ENCODE peak calls at places on chromosome 16, in four cellular contexts. One of them, this sample, is unnamed.

GRCh38 chr16:4317471-4318170 is 1.8 kb downstream of the GLIS2 start:
- DNase-seq in HepG2: no peak
- DNase-seq in GM12878: no peak
- DNase-seq in K562: no peak
- DNase-seq in this sample: peak

GRCh38 chr16:71387045-71387871 is 28.7 kb downstream of the CALB2 start:
- DNase-seq in HepG2: no peak
- DNase-seq in GM12878: no peak
- DNase-seq in K562: no peak
- DNase-seq in this sample: no peak

GRCh38 chr16:5925850-5926249 is 828.3 kb upstream of the EEF2KMT start:
- DNase-seq in GM12878: no peak
- DNase-seq in K562: no peak
- DNase-seq in HepG2: no peak
- DNase-seq in this sample: no peak

GRCh38 chr16:2480948-2481347 is 6.0 kb downstream of the TBC1D24 start:
- DNase-seq in HepG2: no peak
- DNase-seq in K562: no peak
- DNase-seq in GM12878: no peak
- DNase-seq in this sample: no peak

GRCh38 chr16:83356986-83357385 is 450.8 kb upstream of the HSBP1 start:
- DNase-seq in GM12878: no peak
- DNase-seq in K562: no peak
- DNase-seq in HepG2: no peak
- DNase-seq in this sample: no peak

GRCh38 chr16:72025404-72026114 is 17.0 kb downstream of the DHODH start:
- DNase-seq in K562: no peak
- DNase-seq in GM12878: no peak
- DNase-seq in HepG2: peak
- DNase-seq in this sample: no peak

GRCh38 chr16:87212026-87212425 is 105.2 kb downstream of the C16orf95 start:
- DNase-seq in GM12878: no peak
- DNase-seq in K562: no peak
- DNase-seq in HepG2: no peak
- DNase-seq in this sample: no peak

GRCh38 chr16:19361587-19361986 is 56.1 kb upstream of the TMC5 start:
- DNase-seq in K562: no peak
- DNase-seq in HepG2: no peak
- DNase-seq in GM12878: no peak
- DNase-seq in this sample: no peak

GRCh38 chr16:78952630-78953029 is 647.9 kb downstream of the MAF start:
- DNase-seq in K562: no peak
- DNase-seq in HepG2: no peak
- DNase-seq in GM12878: no peak
- DNase-seq in this sample: no peak

GRCh38 chr16:65500007-65500406 is 378.1 kb upstream of the CDH11 start:
- DNase-seq in K562: no peak
- DNase-seq in HepG2: no peak
- DNase-seq in GM12878: no peak
- DNase-seq in this sample: no peak

GRCh38 chr16:46620265-46621005 is 744 bp downstream of the SHCBP1 start:
- DNase-seq in GM12878: no peak
- DNase-seq in K562: peak
- DNase-seq in HepG2: no peak
- DNase-seq in this sample: peak

GRCh38 chr16:86886651-86887050 is 308.3 kb downstream of the FOXL1 start:
- DNase-seq in K562: no peak
- DNase-seq in HepG2: no peak
- DNase-seq in GM12878: no peak
- DNase-seq in this sample: no peak

GRCh38 chr16:51161440-51162195 is 10.5 kb upstream of the SALL1 start:
- DNase-seq in K562: no peak
- DNase-seq in HepG2: no peak
- DNase-seq in GM12878: no peak
- DNase-seq in this sample: no peak

GRCh38 chr16:83924686-83925085 is 25.8 kb downstream of the MLYCD start:
- DNase-seq in K562: no peak
- DNase-seq in HepG2: no peak
- DNase-seq in GM12878: no peak
- DNase-seq in this sample: no peak

GRCh38 chr16:88993946-88994600 is 17.1 kb upstream of the CBFA2T3 start:
- DNase-seq in GM12878: no peak
- DNase-seq in HepG2: no peak
- DNase-seq in K562: no peak
- DNase-seq in this sample: no peak
- TF ChIP-seq MYC in GM12878: no peak
- TF ChIP-seq MYC in HepG2: no peak
- TF ChIP-seq MYC in K562: no peak
- TF ChIP-seq MYC in this sample: no peak

GRCh38 chr16:24700549-24701392 is 28.7 kb upstream of the TNRC6A start:
- DNase-seq in GM12878: no peak
- DNase-seq in HepG2: peak
- DNase-seq in K562: peak
- DNase-seq in this sample: peak

GRCh38 chr16:24698314-24698713 is 31.1 kb upstream of the TNRC6A start:
- DNase-seq in K562: no peak
- DNase-seq in HepG2: no peak
- DNase-seq in GM12878: no peak
- DNase-seq in this sample: no peak

GRCh38 chr16:24696699-24697098 is 32.8 kb upstream of the TNRC6A start:
- DNase-seq in K562: no peak
- DNase-seq in GM12878: no peak
- DNase-seq in HepG2: no peak
- DNase-seq in this sample: no peak

GRCh38 chr16:24699151-24699723 is 30.2 kb upstream of the TNRC6A start:
- DNase-seq in GM12878: no peak
- DNase-seq in K562: no peak
- DNase-seq in HepG2: no peak
- DNase-seq in this sample: no peak

DNA sequence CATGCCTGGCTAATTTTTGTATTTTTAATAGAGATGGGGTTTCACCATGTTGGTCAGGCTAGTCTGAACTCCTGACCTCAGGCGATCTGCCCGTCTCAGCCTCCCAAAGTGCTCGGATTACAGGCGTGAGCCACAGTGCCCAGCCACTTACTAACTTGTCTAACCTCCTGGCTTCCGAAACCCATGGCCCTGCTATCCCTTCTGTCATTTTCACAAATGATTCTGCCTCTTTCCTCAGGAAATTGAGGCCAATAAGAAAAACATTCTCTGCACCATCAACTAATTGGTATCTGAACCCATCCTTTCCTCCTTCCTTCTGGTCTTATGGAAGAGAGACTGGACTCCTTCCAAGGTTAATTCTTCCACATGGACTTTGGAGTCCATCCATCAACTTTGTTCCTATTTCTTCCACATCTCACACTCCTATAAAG is 27.9 kb upstream of the TNRC6A start:
- DNase-seq in HepG2: no peak
- DNase-seq in GM12878: no peak
- DNase-seq in K562: no peak
- DNase-seq in this sample: peak
- TF ChIP-seq POLR2AphosphoS5 in HepG2: no peak
- TF ChIP-seq POLR2AphosphoS5 in GM12878: no peak
- TF ChIP-seq POLR2AphosphoS5 in K562: no peak
- TF ChIP-seq POLR2AphosphoS5 in this sample: no peak

DNA sequence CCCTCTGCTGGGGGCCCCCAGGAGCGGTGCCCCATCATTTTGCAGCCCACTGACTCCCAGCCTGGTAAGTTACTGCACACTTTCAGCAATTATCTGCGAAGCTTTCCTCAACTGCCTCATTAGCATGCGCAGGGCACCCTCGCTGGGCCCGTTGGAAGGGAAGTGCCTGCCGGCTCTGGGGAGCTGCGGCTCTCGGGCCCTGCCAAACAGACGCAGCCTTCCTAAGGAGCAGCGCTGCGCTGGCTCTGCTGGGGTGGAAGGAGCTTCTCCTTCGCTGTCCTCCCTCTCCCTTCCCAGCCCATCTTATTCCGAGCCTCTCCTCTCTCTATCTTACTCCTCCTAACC is 71.0 kb downstream of the RBBP6 start:
- DNase-seq in HepG2: no peak
- DNase-seq in GM12878: no peak
- DNase-seq in K562: no peak
- DNase-seq in this sample: peak
- TF ChIP-seq MYC in HepG2: no peak
- TF ChIP-seq MYC in GM12878: no peak
- TF ChIP-seq MYC in K562: no peak
- TF ChIP-seq MYC in this sample: no peak

GRCh38 chr16:85460983-85461813 is 151.9 kb upstream of the GSE1 start:
- DNase-seq in K562: peak
- DNase-seq in HepG2: peak
- DNase-seq in GM12878: no peak
- DNase-seq in this sample: no peak

GRCh38 chr16:85460252-85460982 is 152.7 kb upstream of the GSE1 start:
- DNase-seq in HepG2: no peak
- DNase-seq in K562: peak
- DNase-seq in GM12878: no peak
- DNase-seq in this sample: no peak

GRCh38 chr16:85461814-85462404 is 151.2 kb upstream of the GSE1 start:
- DNase-seq in GM12878: no peak
- DNase-seq in K562: peak
- DNase-seq in HepG2: no peak
- DNase-seq in this sample: no peak

GRCh38 chr16:85458952-85459351 is 154.2 kb upstream of the GSE1 start:
- DNase-seq in K562: no peak
- DNase-seq in GM12878: no peak
- DNase-seq in HepG2: no peak
- DNase-seq in this sample: no peak

GRCh38 chr16:85459529-85460251 is 153.4 kb upstream of the GSE1 start:
- DNase-seq in GM12878: no peak
- DNase-seq in HepG2: no peak
- DNase-seq in K562: no peak
- DNase-seq in this sample: no peak
- TF ChIP-seq POLR2AphosphoS5 in GM12878: no peak
- TF ChIP-seq POLR2AphosphoS5 in HepG2: no peak
- TF ChIP-seq POLR2AphosphoS5 in K562: no peak
- TF ChIP-seq POLR2AphosphoS5 in this sample: no peak

DNA sequence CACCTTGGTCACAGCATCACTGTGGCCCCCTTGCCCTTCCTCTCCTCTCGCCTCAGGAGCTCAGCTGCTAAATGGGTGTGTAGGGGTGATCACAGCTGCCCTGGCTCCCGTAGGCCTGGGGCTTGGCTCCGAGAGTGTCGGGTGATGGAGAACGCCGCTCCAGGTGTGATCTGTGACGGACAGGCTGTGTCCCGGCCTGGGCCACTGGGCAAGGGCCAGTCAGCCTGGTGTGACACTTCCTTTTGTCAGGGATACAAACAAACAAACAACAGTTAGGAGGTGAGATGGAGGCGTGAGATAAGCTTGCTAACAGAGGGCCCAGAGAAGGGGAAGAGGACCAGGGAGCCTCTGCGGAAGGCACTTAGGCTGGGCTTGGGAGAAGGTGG is 2.0 kb downstream of the ADGRG1 start:
- DNase-seq in HepG2: no peak
- DNase-seq in GM12878: no peak
- DNase-seq in K562: no peak
- DNase-seq in this sample: no peak
- TF ChIP-seq MYC in HepG2: no peak
- TF ChIP-seq MYC in GM12878: no peak
- TF ChIP-seq MYC in K562: no peak
- TF ChIP-seq MYC in this sample: no peak

GRCh38 chr16:74771656-74772315 is 2.8 kb downstream of the FA2H start:
- DNase-seq in K562: no peak
- DNase-seq in GM12878: peak
- DNase-seq in HepG2: no peak
- DNase-seq in this sample: no peak
- TF ChIP-seq POLR2AphosphoS5 in K562: no peak
- TF ChIP-seq POLR2AphosphoS5 in GM12878: no peak
- TF ChIP-seq POLR2AphosphoS5 in HepG2: no peak
- TF ChIP-seq POLR2AphosphoS5 in this sample: no peak